ENCODE peak calls at places on chromosome 15, in ten cellular contexts. I is right cardiac atrium, Y is RWPE1, M is fibroblast of lung, C is H9, L is colonic mucosa, V is mammary epithelial cell, Z is PC-3, J is astrocyte, A is AG04450. E is an unnamed sample.
A peak's percentile ranks its signal among the peaks of the same experiment; 100 is the strongest.

GRCh38 chr15:27336676-27337075 is 365.7 kb downstream of the GABRG3 start:
- DNase-seq in I (no peak), C (no peak), V (no peak), M (peak; percentile 31), L (no peak), Z (peak; percentile 25), A (no peak), Y (no peak), J (peak; percentile 47), E (no peak)

GRCh38 chr15:96125681-96126080 is 204.8 kb upstream of the NR2F2 start:
- DNase-seq in Y (no peak), L (no peak), J (peak; percentile 11), C (no peak), M (peak; percentile 71), Z (peak; percentile 56), I (no peak), V (peak; percentile 49), A (no peak), E (no peak)

GRCh38 chr15:57560976-57561711 is 30.6 kb upstream of the MYZAP start:
- DNase-seq in L (peak; percentile 87), V (peak; percentile 75), J (peak; percentile 53), I (peak; percentile 84), M (peak; percentile 65), Z (peak; percentile 78), C (peak; percentile 69), Y (peak; percentile 80), A (peak; percentile 26), E (peak; percentile 77)

GRCh38 chr15:83753872-83754493 is 100.1 kb downstream of the ADAMTSL3 start:
- DNase-seq in V (peak; percentile 35), A (no peak), I (no peak), Z (peak; percentile 87), Y (no peak), L (no peak), C (no peak), J (no peak), M (no peak), E (no peak)

GRCh38 chr15:44726568-44727461 is 9.5 kb upstream of the TRIM69 start:
- DNase-seq in J (peak; percentile 91), V (peak; percentile 83), L (peak; percentile 78), C (peak; percentile 53), A (peak; percentile 78), Y (peak; percentile 79), I (no peak), Z (peak; percentile 92), M (peak; percentile 93), E (no peak)

GRCh38 chr15:73984208-73984979 is 7.7 kb downstream of the STOML1 start:
- DNase-seq in J (no peak), A (no peak), Y (no peak), I (peak; percentile 49), Z (no peak), C (no peak), V (no peak), M (no peak), L (no peak), E (peak; percentile 69)

GRCh38 chr15:58212909-58213526 is 74.8 kb downstream of the AQP9 start:
- DNase-seq in M (peak; percentile 58), J (no peak), L (no peak), Z (peak; percentile 34), C (no peak), I (no peak), V (peak; percentile 40), A (no peak), Y (peak; percentile 52), E (no peak)

GRCh38 chr15:77810180-77810579 is 177.5 kb upstream of the LINGO1 start:
- DNase-seq in I (no peak), M (no peak), L (no peak), Z (no peak), Y (no peak), J (no peak), C (no peak), V (no peak), A (no peak), E (no peak)

GRCh38 chr15:26438316-26438715 is 334.6 kb downstream of the GABRB3 start:
- DNase-seq in L (no peak), Z (no peak), Y (no peak), V (no peak), A (no peak), M (no peak), C (no peak), J (no peak), I (no peak), E (no peak)

GRCh38 chr15:100842756-100843730 is 36.6 kb upstream of the ALDH1A3 start:
- DNase-seq in Z (peak; percentile 25), V (no peak), L (no peak), C (no peak), Y (no peak), M (peak; percentile 92), J (no peak), I (no peak), A (peak; percentile 80), E (no peak)

GRCh38 chr15:96870510-96871039 is 540.1 kb downstream of the NR2F2 start:
- DNase-seq in Z (no peak), V (no peak), I (no peak), A (no peak), C (peak; percentile 66), Y (no peak), L (no peak), M (no peak), J (no peak), E (no peak)

GRCh38 chr15:33737687-33738606 is 230.3 kb upstream of the CHRM5 start:
- DNase-seq in Z (peak; percentile 74), V (peak; percentile 13), Y (peak; percentile 72), A (no peak), J (no peak), C (peak; percentile 74), I (no peak), M (peak; percentile 28), L (peak; percentile 52), E (no peak)

GRCh38 chr15:91488452-91488851 is 365.1 kb upstream of the SLCO3A1 start:
- DNase-seq in I (no peak), L (no peak), Y (no peak), V (peak; percentile 40), Z (no peak), M (no peak), A (no peak), C (no peak), J (peak; percentile 10), E (no peak)

GRCh38 chr15:100833432-100834389 is 45.9 kb upstream of the ALDH1A3 start:
- DNase-seq in J (no peak), Z (no peak), C (no peak), I (no peak), Y (no peak), V (no peak), L (no peak), A (no peak), M (no peak), E (no peak)

GRCh38 chr15:93071469-93071891 is 17.5 kb downstream of the RGMA start:
- DNase-seq in J (no peak), L (no peak), I (no peak), V (no peak), A (no peak), Z (no peak), M (peak; percentile 38), Y (no peak), C (no peak), E (no peak)

GRCh38 chr15:92848852-92849598 is 51.1 kb upstream of the CHD2 start:
- DNase-seq in Y (no peak), Z (no peak), L (no peak), A (peak; percentile 70), I (no peak), C (no peak), M (peak; percentile 92), V (no peak), J (peak; percentile 94), E (no peak)

GRCh38 chr15:68372291-68372811 is 59.6 kb downstream of the ITGA11 start:
- DNase-seq in M (peak; percentile 33), Y (peak; percentile 41), I (peak; percentile 62), A (no peak), V (peak; percentile 20), Z (peak; percentile 43), J (peak; percentile 76), C (peak; percentile 80), L (no peak), E (peak; percentile 57)

GRCh38 chr15:70835415-70835814 is 18.5 kb downstream of the LARP6 start:
- DNase-seq in Y (no peak), M (no peak), L (no peak), A (no peak), C (no peak), V (no peak), J (no peak), I (peak; percentile 97), Z (no peak), E (no peak)

GRCh38 chr15:38496151-38496550 is 42.2 kb downstream of the FAM98B start:
- DNase-seq in M (no peak), Z (no peak), J (no peak), I (no peak), L (no peak), Y (no peak), V (no peak), C (no peak), A (no peak), E (no peak)

GRCh38 chr15:98941595-98942255 is 65.9 kb downstream of the PGPEP1L start:
- DNase-seq in Y (no peak), L (no peak), I (no peak), C (no peak), V (no peak), A (no peak), J (no peak), Z (peak; percentile 16), M (no peak), E (no peak)
- H3K27ac ChIP-seq in Y (no peak overlapping the region), L (no peak overlapping the region), I (no peak overlapping the region), C (no peak overlapping the region), V (no peak overlapping the region), A (no peak overlapping the region), J (no peak overlapping the region), Z (no peak overlapping the region), M (no peak overlapping the region), E (no peak overlapping the region)

GRCh38 chr15:49986326-49986725 is 132.7 kb downstream of the ATP8B4 start:
- DNase-seq in V (no peak), A (no peak), C (no peak), Y (no peak), I (no peak), Z (no peak), M (no peak), J (no peak), L (no peak), E (no peak)
- H3K27ac ChIP-seq in V (no peak overlapping the region), A (no peak overlapping the region), C (no peak overlapping the region), Y (no peak overlapping the region), I (no peak overlapping the region), Z (no peak overlapping the region), M (no peak overlapping the region), J (no peak overlapping the region), L (no peak overlapping the region), E (no peak overlapping the region)

DNA sequence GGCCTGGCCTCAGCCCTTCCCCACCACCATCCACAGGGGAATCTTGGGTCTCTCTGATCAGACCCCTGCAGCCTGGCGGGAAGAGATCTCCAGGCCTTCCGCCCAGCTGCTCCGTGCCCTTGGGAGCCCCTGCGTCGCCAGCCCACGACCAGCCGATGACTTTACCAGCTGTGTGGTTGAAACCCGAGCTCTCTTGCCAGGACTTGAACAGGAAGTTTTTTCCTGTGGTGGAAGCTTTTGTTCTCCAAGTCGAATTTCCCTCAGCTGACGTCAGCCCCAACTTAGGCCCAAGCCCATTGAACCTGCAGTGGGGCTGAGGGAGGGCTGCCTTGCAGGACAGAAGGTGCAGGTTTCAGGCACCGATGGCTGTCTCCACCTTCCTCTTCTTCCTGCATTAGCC is 51.7 kb upstream of the SMAD3 start:
- DNase-seq in Y (no peak), V (peak; percentile 88), M (peak; percentile 77), A (peak; percentile 33), C (peak; percentile 85), I (peak; percentile 74), J (peak; percentile 90), Z (no peak), L (no peak), E (peak; percentile 75)
- H3K27ac ChIP-seq in Y (no peak overlapping the region), V (no peak overlapping the region), M (no peak overlapping the region), A (no peak overlapping the region), C (no peak overlapping the region), I (peak overlapping the region; percentile 14), J (peak overlapping the region; percentile 41), Z (no peak overlapping the region), L (no peak overlapping the region), E (no peak overlapping the region)

GRCh38 chr15:48823237-48823636 is 12.4 kb upstream of the CEP152 start:
- DNase-seq in L (no peak), I (no peak), M (no peak), C (peak; percentile 68), Y (no peak), A (no peak), Z (no peak), J (peak; percentile 41), V (no peak), E (no peak)
- H3K27ac ChIP-seq in L (no peak overlapping the region), I (no peak overlapping the region), M (no peak overlapping the region), C (no peak overlapping the region), Y (no peak overlapping the region), A (no peak overlapping the region), Z (no peak overlapping the region), J (no peak overlapping the region), V (no peak overlapping the region), E (no peak overlapping the region)

E was measured in kidney.